ENCODE peak calls at places on chromosomes 6 and 20, in four cellular contexts. Z, P, Q and B are unnamed samples.

GRCh38 chr6:168939771-168940170 is 313.9 kb downstream of the THBS2 start:
- DNase-seq in Z (no peak), Q (no peak), P (no peak), B (peak)

GRCh38 chr20:36988494-36988966 is 37.0 kb upstream of the SAMHD1 start:
- DNase-seq in Z (no peak), Q (peak), P (peak), B (peak)

GRCh38 chr6:168109171-168109570 is 30.2 kb upstream of the FRMD1 start:
- DNase-seq in Q (no peak), Z (no peak), P (no peak), B (no peak)

GRCh38 chr20:41205313-41205712 is 68.0 kb downstream of the PLCG1 start:
- DNase-seq in P (no peak), Z (no peak), Q (no peak), B (no peak)

GRCh38 chr6:137967689-137968467 is 100.8 kb downstream of the TNFAIP3 start:
- DNase-seq in Q (no peak), P (peak), Z (no peak), B (peak)

GRCh38 chr6:2531426-2532208 is 219.1 kb downstream of the MYLK4 start:
- DNase-seq in Z (no peak), P (peak), Q (peak), B (peak)

GRCh38 chr20:53828673-53829085 is 235.0 kb upstream of the ZNF217 start:
- DNase-seq in P (peak), Q (peak), Z (no peak), B (peak)

GRCh38 chr20:36646678-36647077 is 682 bp upstream of the SLA2 start:
- DNase-seq in Q (no peak), P (peak), Z (no peak), B (no peak)